ENCODE peak calls at places on chromosomes 7 and 10, in ten cellular contexts. U, J, S, F, Q, A, V, C, I and E are unnamed samples.

GRCh38 chr10:35226507-35226906 is 99.9 kb downstream of the CREM start:
- DNase-seq in V (no peak), A (no peak), U (no peak), S (no peak), Q (no peak), C (no peak), F (no peak), J (no peak), I (no peak), E (no peak)

GRCh38 chr7:99379043-99379577 is 4.6 kb downstream of the ARPC1B start:
- DNase-seq in J (no peak), C (no peak), V (peak; percentile 96), A (no peak), S (peak; percentile 90), U (peak; percentile 54), I (peak; percentile 87), F (peak; percentile 40), Q (peak; percentile 93), E (peak; percentile 67)

GRCh38 chr7:152704796-152705384 is 28.9 kb upstream of the XRCC2 start:
- DNase-seq in A (no peak), Q (no peak), S (no peak), C (no peak), U (no peak), F (no peak), V (no peak), J (no peak), I (no peak), E (no peak)

GRCh38 chr10:52744057-52744819 is 28.3 kb downstream of the MBL2 start:
- DNase-seq in A (no peak), U (no peak), C (no peak), S (no peak), V (no peak), Q (no peak), I (no peak), F (no peak), J (no peak), E (no peak)

GRCh38 chr7:92781117-92781720 is 55.2 kb downstream of the CDK6 start:
- DNase-seq in C (peak; percentile 51), A (no peak), U (no peak), Q (peak; percentile 36), J (no peak), V (no peak), I (peak; percentile 53), S (no peak), F (no peak), E (no peak)

GRCh38 chr10:97153276-97153850 is 32.4 kb downstream of the SLIT1 start:
- DNase-seq in I (no peak), J (no peak), C (no peak), A (no peak), U (no peak), Q (no peak), F (no peak), V (no peak), S (no peak), E (no peak)

GRCh38 chr10:110156046-110156445 is 51.4 kb upstream of the MXI1 start:
- DNase-seq in I (no peak), C (no peak), V (no peak), U (no peak), A (no peak), F (no peak), J (no peak), Q (no peak), S (no peak), E (no peak)

GRCh38 chr7:91660734-91661355 is 219.7 kb downstream of the MTERF1 start:
- DNase-seq in S (no peak), J (no peak), C (no peak), Q (no peak), F (no peak), I (no peak), U (no peak), A (no peak), V (no peak), E (no peak)

GRCh38 chr7:140454657-140455015 is 24.7 kb downstream of the MKRN1 start:
- DNase-seq in I (no peak), F (no peak), S (no peak), C (no peak), U (no peak), A (no peak), Q (no peak), J (no peak), V (no peak), E (no peak)

GRCh38 chr7:95509199-95509598 is 23.5 kb downstream of the ASB4 start:
- DNase-seq in F (no peak), I (peak; percentile 70), S (no peak), J (peak; percentile 98), C (peak; percentile 90), V (peak; percentile 92), A (peak; percentile 83), U (no peak), Q (no peak), E (no peak)

GRCh38 chr7:107564553-107565298 is 955 bp downstream of the DUS4L start:
- DNase-seq in J (no peak), C (no peak), Q (no peak), V (peak; percentile 84), F (no peak), I (peak; percentile 77), U (no peak), A (no peak), S (no peak), E (no peak)

GRCh38 chr7:1948887-1949680 is 279.0 kb downstream of the ELFN1 start:
- DNase-seq in C (no peak), V (no peak), U (no peak), I (no peak), S (peak; percentile 40), A (no peak), F (no peak), J (no peak), Q (no peak), E (no peak)

GRCh38 chr10:71399946-71400345 is 3.2 kb downstream of the CDH23 start:
- DNase-seq in U (no peak), Q (no peak), F (no peak), C (no peak), A (no peak), V (no peak), J (no peak), I (no peak), S (no peak), E (no peak)

GRCh38 chr10:131968949-131969348 is 12.8 kb downstream of the BNIP3 start:
- DNase-seq in C (no peak), J (no peak), S (peak; percentile 43), Q (no peak), F (no peak), A (no peak), U (no peak), I (no peak), V (no peak), E (no peak)

GRCh38 chr10:132570265-132570664 is 32.7 kb downstream of the INPP5A start:
- DNase-seq in S (no peak), I (no peak), Q (no peak), C (no peak), V (no peak), U (no peak), J (no peak), A (no peak), F (no peak), E (no peak)

GRCh38 chr10:31194986-31195385 is 124.0 kb upstream of the ZEB1 start:
- DNase-seq in A (no peak), F (no peak), V (peak; percentile 71), U (no peak), I (no peak), Q (no peak), C (no peak), J (no peak), S (no peak), E (no peak)

GRCh38 chr7:47757946-47758371 is 176.0 kb upstream of the TNS3 start:
- DNase-seq in A (no peak), F (no peak), V (peak; percentile 97), J (no peak), U (peak; percentile 88), I (peak; percentile 94), C (no peak), S (no peak), Q (no peak), E (peak; percentile 77)

GRCh38 chr10:121240556-121240955 is 357.7 kb downstream of the FGFR2 start:
- DNase-seq in V (no peak), C (no peak), Q (no peak), U (no peak), A (no peak), F (no peak), I (no peak), J (no peak), S (no peak), E (no peak)